ENCODE peak calls at places on chromosomes 2 and 18, in five cellular contexts. Y is transverse colon, L is HepG2, I is stomach, R is HCT116. J is an unnamed sample. For H3K36me3, the result is how much of the 10 kb centered on the place peaks cover.

GRCh38 chr2:154455871-154456270 is 242.6 kb upstream of the KCNJ3 start:
- DNase-seq in Y (no peak), I (no peak), R (no peak), L (no peak), J (no peak)

GRCh38 chr2:70371753-70372152 is 69.9 kb upstream of the FAM136A start:
- DNase-seq in L (no peak), Y (no peak), I (no peak), R (no peak), J (no peak)

GRCh38 chr2:233556756-233557736 is 9.5 kb downstream of the USP40 start:
- DNase-seq in L (no peak), I (no peak), Y (no peak), R (no peak), J (no peak)

GRCh38 chr2:53549497-53549896 is 218.1 kb upstream of the CHAC2 start:
- DNase-seq in R (no peak), L (no peak), Y (no peak), I (no peak), J (no peak)

GRCh38 chr2:65055427-65056214 is 595 bp upstream of the CEP68 start:
- DNase-seq in R (no peak), I (peak), L (no peak), Y (peak), J (no peak)

GRCh38 chr18:43525149-43525548 is 247.9 kb upstream of the SYT4 start:
- DNase-seq in R (no peak), I (no peak), Y (no peak), L (no peak), J (no peak)

GRCh38 chr18:22110482-22110924 is 58.9 kb upstream of the GATA6 start:
- DNase-seq in Y (no peak), I (peak), R (no peak), L (no peak), J (no peak)

GRCh38 chr2:200306969-200307811 is 697 bp downstream of the SPATS2L start:
- DNase-seq in L (no peak), I (peak), Y (peak), R (no peak), J (no peak)

GRCh38 chr18:4438938-4439337 is 16.2 kb downstream of the DLGAP1 start:
- DNase-seq in L (no peak), R (no peak), I (no peak), Y (no peak), J (no peak)

GRCh38 chr2:165594231-165594934 is 124.9 kb downstream of the CSRNP3 start:
- DNase-seq in R (no peak), Y (no peak), L (no peak), I (no peak), J (no peak)

GRCh38 chr2:55063226-55063625 is 13.0 kb upstream of the RTN4 start:
- DNase-seq in R (no peak), L (no peak), I (no peak), Y (no peak), J (no peak)

GRCh38 chr2:209663149-209663548 is 108.5 kb upstream of the UNC80 start:
- DNase-seq in I (no peak), Y (no peak), R (no peak), L (no peak), J (no peak)

GRCh38 chr2:223055140-223055539 is 3.1 kb downstream of the KCNE4 start:
- DNase-seq in I (no peak), Y (no peak), R (no peak), L (no peak), J (no peak)

GRCh38 chr2:90077948-90078347 is 1386.5 kb downstream of the RPIA start:
- DNase-seq in R (no peak), Y (no peak), L (no peak), I (no peak), J (no peak)

GRCh38 chr2:26033270-26033768 is 565 bp upstream of the RAB10 start:
- DNase-seq in I (peak), L (peak), Y (peak), R (peak), J (peak)

GRCh38 chr18:53018791-53019190 is 678.8 kb downstream of the DCC start:
- DNase-seq in L (no peak), I (no peak), R (no peak), Y (no peak), J (no peak)

GRCh38 chr2:18435425-18436037 is 124.9 kb downstream of the RDH14 start:
- DNase-seq in R (peak), I (no peak), Y (no peak), L (peak), J (no peak)

GRCh38 chr2:226132632-226133215 is 666.9 kb downstream of the IRS1 start:
- DNase-seq in L (no peak), Y (no peak), I (no peak), R (no peak), J (no peak)

GRCh38 chr2:196260546-196260945 is 89.2 kb upstream of the STK17B start:
- DNase-seq in L (no peak), I (no peak), R (no peak), Y (no peak), J (no peak)

GRCh38 chr2:54457326-54458023 is 1.3 kb downstream of the SPTBN1 start:
- DNase-seq in R (no peak), I (peak), L (peak), Y (no peak), J (no peak)

GRCh38 chr2:190075623-190076022 is 13.1 kb upstream of the MSTN start:
- DNase-seq in Y (no peak), R (no peak), I (no peak), L (no peak), J (no peak)

GRCh38 chr2:157959249-157959648 is 83.1 kb upstream of the ACVR1 start:
- DNase-seq in L (no peak), I (no peak), R (no peak), Y (no peak), J (no peak)

GRCh38 chr2:174667461-174667860 is 69.9 kb upstream of the WIPF1 start:
- DNase-seq in R (no peak), Y (no peak), L (no peak), I (no peak), J (no peak)

GRCh38 chr2:218263817-218264611 is 3.2 kb downstream of the GPBAR1 start:
- DNase-seq in Y (peak), I (no peak), R (no peak), L (no peak), J (no peak)

GRCh38 chr2:64186698-64187605 is 42.7 kb upstream of the PELI1 start:
- DNase-seq in L (peak), I (no peak), Y (no peak), R (no peak), J (no peak)

GRCh38 chr2:100193334-100193733 is 50.9 kb upstream of the AFF3 start:
- DNase-seq in R (no peak), L (no peak), I (no peak), Y (no peak), J (no peak)

GRCh38 chr18:47953471-47953931 is 23.0 kb upstream of the SMAD2 start:
- DNase-seq in Y (peak), I (no peak), R (no peak), L (no peak), J (no peak)

GRCh38 chr2:160345102-160345501 is 145.0 kb upstream of the ITGB6 start:
- DNase-seq in I (no peak), R (no peak), L (no peak), Y (no peak), J (no peak)

DNA sequence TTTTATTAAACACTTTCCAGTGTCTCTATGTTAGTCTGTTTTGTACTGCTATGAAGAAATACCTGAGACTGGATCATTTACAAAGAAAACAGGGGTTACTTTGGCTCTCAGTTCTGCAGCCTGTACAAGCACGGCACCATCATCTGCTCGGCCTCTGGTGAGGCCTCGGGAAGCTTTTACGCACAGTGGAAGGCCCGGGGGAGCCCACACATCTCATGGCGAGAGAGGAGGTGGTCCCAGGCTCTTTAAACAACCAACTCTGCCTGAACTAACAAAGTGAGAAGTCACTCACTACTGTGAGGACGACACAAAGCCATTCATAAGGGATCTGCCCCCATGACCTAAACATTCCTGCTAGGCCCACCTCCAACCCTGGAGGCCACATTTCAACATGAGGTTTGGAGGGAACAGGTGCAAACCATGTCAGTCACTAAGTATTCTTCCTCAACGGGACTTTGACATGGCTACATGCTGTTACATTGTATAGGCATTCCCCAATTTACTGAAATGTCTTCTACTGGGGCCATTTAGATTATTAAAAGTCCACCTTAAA is 26.1 kb downstream of the CYB5A start:
- DNase-seq in I (no peak), L (peak), Y (no peak), R (no peak), J (no peak)
- TF ChIP-seq POLR2A in I (no peak), L (no peak), Y (no peak), R (no peak), J (no peak)

GRCh38 chr2:28796620-28797019 is 14.0 kb upstream of the SPDYA start:
- DNase-seq in R (no peak), I (no peak), L (no peak), Y (no peak), J (no peak)
- H3K36me3 ChIP-seq in R (under half), I (half or more), L (half or more), Y (half or more), J (under half)

GRCh38 chr2:1605659-1606400 is 138.5 kb downstream of the PXDN start:
- DNase-seq in L (no peak), R (no peak), Y (no peak), I (no peak), J (no peak)
- TF ChIP-seq POLR2AphosphoS5 in L (no peak), R (no peak), Y (no peak), I (no peak), J (no peak)

DNA sequence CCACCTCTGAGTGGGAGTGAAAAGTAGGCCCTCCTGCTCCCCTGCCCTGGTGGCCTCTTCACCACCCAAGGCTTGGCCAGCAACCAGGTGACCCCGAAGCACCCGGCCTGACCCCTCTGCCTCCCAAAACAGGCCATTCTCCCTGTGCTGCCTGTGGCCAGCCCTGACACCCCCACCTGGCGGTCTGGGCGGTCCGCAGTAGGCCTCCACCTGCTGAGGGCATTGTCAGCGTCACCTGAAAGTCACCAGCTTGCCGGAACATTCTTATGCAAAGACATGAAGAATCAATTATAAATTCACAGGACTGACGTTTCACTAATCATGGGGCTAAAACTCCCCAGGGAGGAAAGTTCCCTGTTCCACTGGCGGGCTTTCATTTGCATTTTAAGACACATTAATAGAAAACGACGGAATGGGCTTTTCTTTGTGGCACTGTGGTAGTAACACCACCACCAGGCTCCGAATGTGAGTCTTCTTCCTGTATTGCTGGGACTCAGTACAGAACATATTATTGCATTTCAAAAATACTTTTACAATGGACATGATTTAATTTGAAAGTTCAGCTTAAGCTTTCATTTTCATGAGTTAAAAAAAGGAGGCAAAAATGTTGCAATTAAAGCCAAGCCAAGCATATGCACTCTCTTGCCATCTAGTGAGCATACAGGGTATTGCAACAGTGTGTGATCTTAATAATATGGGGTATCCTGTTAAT is 57.4 kb downstream of the ADI1 start:
- DNase-seq in R (peak), I (no peak), L (peak), Y (no peak), J (no peak)
- TF ChIP-seq POLR2A in R (no peak), I (no peak), L (no peak), Y (no peak), J (no peak)

J was measured in breast epithelium.